ENCODE peak calls at places on chromosomes 6 and 20, in eight cellular contexts. X is pancreas, D is suprapubic skin, A is cardiac muscle cell, Q is lower lobe of right lung, L is brain microvascular endothelial cell, R is fibroblast of lung, U is right atrium auricular region. M is an unnamed sample.

GRCh38 chr20:59984551-59984950 is 26.3 kb downstream of the CDH26 start:
- DNase-seq in X (no peak), D (no peak), A (no peak), Q (no peak), L (no peak), R (no peak), U (no peak), M (no peak)

GRCh38 chr6:12010635-12011275 is 1.4 kb upstream of the HIVEP1 start:
- DNase-seq in X (peak), D (peak), A (no peak), Q (peak), L (peak), R (no peak), U (peak), M (peak)

GRCh38 chr6:56399250-56399671 is 151.9 kb upstream of the COL21A1 start:
- DNase-seq in X (peak), D (no peak), A (peak), Q (no peak), L (no peak), R (peak), U (no peak), M (no peak)

GRCh38 chr6:136669299-136669699 is 119.1 kb upstream of the MAP7 start:
- DNase-seq in X (no peak), D (no peak), A (peak), Q (no peak), L (peak), R (peak), U (no peak), M (no peak)

GRCh38 chr6:21201181-21201580 is 392.4 kb upstream of the SOX4 start:
- DNase-seq in X (no peak), D (no peak), A (no peak), Q (no peak), L (no peak), R (no peak), U (no peak), M (no peak)

GRCh38 chr6:151916680-151917164 is 109.2 kb downstream of the ESR1 start:
- DNase-seq in X (no peak), D (no peak), A (peak), Q (no peak), L (peak), R (peak), U (no peak), M (no peak)

GRCh38 chr20:4504814-4505213 is 216.9 kb upstream of the PRND start:
- DNase-seq in X (no peak), D (no peak), A (no peak), Q (no peak), L (no peak), R (no peak), U (no peak), M (no peak)

GRCh38 chr6:41167173-41167963 is 4.5 kb upstream of the TREM2 start:
- DNase-seq in X (no peak), D (no peak), A (peak), Q (no peak), L (peak), R (peak), U (no peak), M (no peak)

GRCh38 chr6:167093406-167093921 is 29.4 kb upstream of the CCR6 start:
- DNase-seq in X (no peak), D (no peak), A (no peak), Q (no peak), L (no peak), R (no peak), U (no peak), M (no peak)

GRCh38 chr6:36127462-36128016 is 2.8 kb upstream of the MAPK13 start:
- DNase-seq in X (no peak), D (peak), A (peak), Q (peak), L (peak), R (peak), U (peak), M (peak)

GRCh38 chr20:4117867-4118266 is 102.5 kb upstream of the RNF24 start:
- DNase-seq in X (no peak), D (no peak), A (no peak), Q (no peak), L (no peak), R (no peak), U (no peak), M (no peak)

GRCh38 chr6:37483917-37484785 is 15.5 kb downstream of the CCDC167 start:
- DNase-seq in X (peak), D (no peak), A (peak), Q (peak), L (peak), R (peak), U (no peak), M (peak)

GRCh38 chr6:6546318-6547110 is 42.0 kb upstream of the LY86 start:
- DNase-seq in X (peak), D (no peak), A (peak), Q (peak), L (no peak), R (peak), U (no peak), M (peak)

GRCh38 chr20:44464514-44464913 is 11.2 kb upstream of the TTPAL start:
- DNase-seq in X (no peak), D (no peak), A (no peak), Q (no peak), L (no peak), R (no peak), U (no peak), M (no peak)

GRCh38 chr20:48385527-48385926 is 442.3 kb downstream of the PREX1 start:
- DNase-seq in X (no peak), D (no peak), A (no peak), Q (no peak), L (no peak), R (no peak), U (no peak), M (no peak)

GRCh38 chr6:163392533-163392932 is 22.0 kb upstream of the QKI start:
- DNase-seq in X (peak), D (no peak), A (peak), Q (peak), L (peak), R (peak), U (peak), M (no peak)

GRCh38 chr6:170545405-170545804 is 7.7 kb downstream of the PSMB1 start:
- DNase-seq in X (no peak), D (no peak), A (no peak), Q (no peak), L (no peak), R (peak), U (no peak), M (no peak)

GRCh38 chr6:40535784-40536380 is 51.3 kb downstream of the LRFN2 start:
- DNase-seq in X (no peak), D (no peak), A (no peak), Q (no peak), L (no peak), R (no peak), U (no peak), M (no peak)

GRCh38 chr6:13575377-13575775 is 975 bp downstream of the SIRT5 start:
- DNase-seq in X (no peak), D (no peak), A (no peak), Q (no peak), L (no peak), R (no peak), U (no peak), M (no peak)

GRCh38 chr20:56271974-56272373 is 23.4 kb downstream of the MC3R start:
- DNase-seq in X (no peak), D (no peak), A (no peak), Q (no peak), L (no peak), R (no peak), U (no peak), M (no peak)

GRCh38 chr6:79170431-79170830 is 64.1 kb downstream of the HMGN3 start:
- DNase-seq in X (no peak), D (no peak), A (no peak), Q (no peak), L (no peak), R (no peak), U (no peak), M (no peak)

GRCh38 chr6:121614115-121614514 is 178.7 kb downstream of the GJA1 start:
- DNase-seq in X (no peak), D (no peak), A (peak), Q (no peak), L (peak), R (peak), U (no peak), M (no peak)

GRCh38 chr6:30766461-30767157 is 22.3 kb upstream of the IER3 start:
- DNase-seq in X (peak), D (no peak), A (no peak), Q (no peak), L (no peak), R (no peak), U (no peak), M (no peak)

GRCh38 chr6:17768388-17768787 is 61.7 kb upstream of the NUP153 start:
- DNase-seq in X (no peak), D (no peak), A (peak), Q (no peak), L (peak), R (peak), U (no peak), M (no peak)

GRCh38 chr6:53630533-53631269 is 34.9 kb downstream of the KLHL31 start:
- DNase-seq in X (no peak), D (no peak), A (no peak), Q (no peak), L (no peak), R (no peak), U (no peak), M (no peak)

GRCh38 chr6:47631248-47632196 is 66.9 kb upstream of the ADGRF4 start:
- DNase-seq in X (no peak), D (no peak), A (peak), Q (no peak), L (peak), R (peak), U (no peak), M (no peak)

GRCh38 chr6:160534050-160534696 is 129.9 kb downstream of the LPA start:
- DNase-seq in X (peak), D (peak), A (peak), Q (peak), L (peak), R (peak), U (no peak), M (no peak)

GRCh38 chr6:43981363-43981990 is 145.8 kb downstream of the MRPL14 start:
- DNase-seq in X (no peak), D (peak), A (no peak), Q (no peak), L (no peak), R (no peak), U (no peak), M (no peak)

GRCh38 chr6:1416820-1417219 is 27.4 kb downstream of the FOXF2 start:
- DNase-seq in X (no peak), D (no peak), A (no peak), Q (no peak), L (no peak), R (no peak), U (no peak), M (no peak)

GRCh38 chr20:63833776-63834544 is 2.9 kb upstream of the ZBTB46 start:
- DNase-seq in X (peak), D (no peak), A (no peak), Q (no peak), L (peak), R (peak), U (no peak), M (no peak)

GRCh38 chr20:1373036-1373435 is 19.8 kb downstream of the FKBP1A start:
- DNase-seq in X (no peak), D (no peak), A (no peak), Q (no peak), L (no peak), R (no peak), U (no peak), M (no peak)

GRCh38 chr6:56226946-56227879 is 20.2 kb downstream of the COL21A1 start:
- DNase-seq in X (no peak), D (no peak), A (peak), Q (no peak), L (peak), R (peak), U (no peak), M (no peak)

GRCh38 chr6:47428746-47429664 is 48.6 kb upstream of the CD2AP start:
- DNase-seq in X (no peak), D (no peak), A (no peak), Q (no peak), L (no peak), R (no peak), U (no peak), M (no peak)

DNA sequence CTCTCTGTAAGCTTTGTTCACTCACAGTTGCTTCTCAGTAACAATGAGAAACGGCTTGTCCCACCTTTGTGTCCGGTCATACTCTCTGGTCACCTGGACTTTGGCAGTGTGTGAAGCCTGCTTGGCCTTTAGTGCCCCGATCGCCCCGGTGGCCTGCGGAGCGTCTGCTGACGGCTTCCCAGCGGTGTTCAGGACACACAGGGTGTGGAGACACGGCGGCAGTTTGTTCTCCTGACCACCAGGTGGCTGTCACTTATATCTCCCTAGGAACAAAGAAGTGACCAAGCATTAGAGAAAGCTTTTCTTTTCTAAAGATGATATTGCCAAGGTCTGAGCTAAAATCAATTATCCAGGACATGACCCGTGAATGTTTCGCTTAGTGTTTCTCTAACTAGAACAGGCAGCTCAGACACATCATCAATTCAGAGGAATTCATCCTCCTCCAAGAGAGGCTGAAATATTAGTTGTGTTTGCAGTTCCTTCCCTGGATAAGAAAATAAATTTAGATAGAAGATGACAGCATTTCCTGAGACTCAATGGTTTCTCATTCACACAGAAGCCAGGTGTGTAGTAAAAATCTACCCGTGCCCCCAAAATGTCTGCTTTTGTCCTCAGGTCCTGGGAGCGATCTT is 167.4 kb upstream of the THBS2 start:
- DNase-seq in X (peak), D (no peak), A (peak), Q (no peak), L (peak), R (peak), U (no peak), M (no peak)
- TF ChIP-seq CTCF in X (no peak), D (no peak), A (peak), Q (no peak), L (peak), R (peak), U (no peak), M (no peak)

GRCh38 chr6:32047855-32048766 is 9.9 kb downstream of the CYP21A2 start:
- DNase-seq in X (peak), D (peak), A (peak), Q (peak), L (peak), R (peak), U (peak), M (peak)
- H3K27ac ChIP-seq in X (no peak), D (peak), A (no peak), Q (peak), L (no peak), R (peak), U (peak), M (peak)

GRCh38 chr6:95364016-95364604 is 213.2 kb upstream of the MANEA start:
- DNase-seq in X (no peak), D (no peak), A (peak), Q (no peak), L (no peak), R (peak), U (no peak), M (no peak)
- TF ChIP-seq CTCF in X (no peak), D (no peak), A (peak), Q (peak), L (peak), R (no peak), U (no peak), M (no peak)

GRCh38 chr20:20547221-20547875 is 165.1 kb downstream of the RALGAPA2 start:
- DNase-seq in X (no peak), D (no peak), A (peak), Q (no peak), L (no peak), R (peak), U (no peak), M (no peak)

GRCh38 chr20:20549699-20550098 is 162.7 kb downstream of the RALGAPA2 start:
- DNase-seq in X (no peak), D (no peak), A (peak), Q (no peak), L (peak), R (peak), U (no peak), M (no peak)

GRCh38 chr20:20549267-20549612 is 163.2 kb downstream of the RALGAPA2 start:
- DNase-seq in X (peak), D (no peak), A (peak), Q (no peak), L (no peak), R (no peak), U (no peak), M (no peak)

GRCh38 chr20:20547876-20548266 is 164.6 kb downstream of the RALGAPA2 start:
- DNase-seq in X (no peak), D (no peak), A (no peak), Q (no peak), L (no peak), R (no peak), U (no peak), M (no peak)

GRCh38 chr20:20548527-20549266 is 163.7 kb downstream of the RALGAPA2 start:
- DNase-seq in X (peak), D (no peak), A (no peak), Q (no peak), L (no peak), R (no peak), U (no peak), M (no peak)
- H3K27ac ChIP-seq in X (no peak), D (peak), A (no peak), Q (no peak), L (no peak), R (no peak), U (no peak), M (no peak)

DNA sequence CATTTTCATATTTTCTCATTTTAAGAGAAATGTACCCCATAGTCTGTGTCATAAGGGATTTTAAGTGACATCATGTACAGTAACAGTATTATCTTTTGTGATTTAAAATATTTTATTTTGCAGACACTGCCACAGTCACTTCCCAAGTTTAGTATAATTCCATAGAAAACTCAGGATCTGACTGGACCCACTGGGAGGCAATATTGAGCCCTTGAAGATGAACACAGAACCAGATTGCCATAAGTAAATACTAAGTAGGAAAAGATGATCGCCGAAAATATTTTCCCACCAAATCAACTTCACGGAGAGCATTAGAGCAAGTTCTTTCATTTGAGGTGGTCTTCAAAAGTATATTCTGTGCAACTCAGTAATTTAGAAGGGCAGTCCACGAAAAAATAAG is 17.6 kb upstream of the PKHD1 start:
- DNase-seq in X (no peak), D (no peak), A (no peak), Q (no peak), L (no peak), R (no peak), U (no peak), M (no peak)
- TF ChIP-seq CTCF in X (no peak), D (no peak), A (no peak), Q (no peak), L (no peak), R (no peak), U (no peak), M (no peak)

DNA sequence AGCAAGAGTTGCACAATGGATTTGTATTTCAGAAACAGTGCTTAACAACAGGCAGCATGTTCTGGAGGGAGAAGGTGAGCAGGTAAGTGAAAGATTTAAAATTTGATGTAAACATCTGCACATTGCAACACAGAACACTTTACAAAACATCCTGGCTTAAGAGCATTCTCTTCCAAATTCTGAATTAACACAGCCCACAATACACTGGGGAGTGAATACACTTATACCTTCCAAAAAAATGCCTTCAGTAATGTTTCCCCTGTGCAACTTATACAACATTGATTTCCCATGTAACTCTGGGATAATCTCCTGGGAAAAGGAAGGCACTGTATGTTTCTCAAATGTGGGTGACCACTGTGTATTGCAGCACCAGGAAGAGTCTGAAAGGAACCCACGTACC is 127.6 kb downstream of the FYN start:
- DNase-seq in X (no peak), D (no peak), A (no peak), Q (no peak), L (no peak), R (no peak), U (no peak), M (no peak)
- H3K27ac ChIP-seq in X (no peak), D (no peak), A (no peak), Q (peak), L (no peak), R (no peak), U (no peak), M (peak)

GRCh38 chr6:106907754-106908153 is 66.8 kb downstream of the CD24 start:
- DNase-seq in X (no peak), D (no peak), A (no peak), Q (no peak), L (no peak), R (no peak), U (no peak), M (no peak)

GRCh38 chr6:106899697-106900096 is 74.8 kb downstream of the CD24 start:
- DNase-seq in X (no peak), D (no peak), A (no peak), Q (no peak), L (no peak), R (no peak), U (no peak), M (no peak)

GRCh38 chr6:106906227-106906626 is 68.3 kb downstream of the CD24 start:
- DNase-seq in X (no peak), D (no peak), A (no peak), Q (no peak), L (no peak), R (no peak), U (no peak), M (no peak)

GRCh38 chr6:106901062-106901461 is 73.5 kb downstream of the CD24 start:
- DNase-seq in X (no peak), D (no peak), A (no peak), Q (no peak), L (no peak), R (no peak), U (no peak), M (no peak)

DNA sequence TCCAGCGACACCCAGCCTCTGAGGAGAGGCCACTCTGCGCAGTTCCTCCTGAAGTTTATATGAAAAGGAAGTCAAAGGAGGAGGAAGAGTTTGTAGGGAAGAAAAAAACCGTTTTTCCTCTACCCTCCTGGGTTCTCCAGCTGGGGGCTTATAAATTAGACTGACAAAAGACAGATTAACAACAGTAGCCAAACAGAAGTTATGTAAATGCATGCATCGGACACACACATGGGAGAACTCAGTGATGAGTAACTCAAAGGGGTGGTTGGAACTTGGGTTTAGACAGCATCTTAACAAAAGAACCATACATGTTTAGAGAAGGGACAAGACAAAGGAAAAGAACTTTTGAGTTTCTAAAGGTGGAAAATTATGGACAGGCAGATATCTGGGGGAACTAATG is 71.2 kb downstream of the CD24 start:
- DNase-seq in X (no peak), D (no peak), A (no peak), Q (no peak), L (no peak), R (no peak), U (no peak), M (no peak)
- TF ChIP-seq CTCF in X (no peak), D (no peak), A (no peak), Q (no peak), L (no peak), R (no peak), U (no peak), M (no peak)